ENCODE peak calls at places on chromosomes 3 and 15, in nine cellular contexts. E, U, R, G, J, L, D, Y and W are unnamed samples.

GRCh38 chr15:59739557-59740186 is 50.6 kb upstream of the BNIP2 start:
- DNase-seq in E (no peak), R (no peak), J (no peak), G (no peak), L (no peak), Y (no peak), U (no peak), D (no peak), W (no peak)

GRCh38 chr3:171933441-171933840 is 90.3 kb downstream of the TMEM212 start:
- DNase-seq in R (no peak), U (no peak), Y (no peak), L (no peak), E (no peak), J (no peak), D (no peak), G (no peak), W (no peak)

GRCh38 chr3:179451335-179452165 is at the start of gene GNB4:
- DNase-seq in J (peak; percentile 6), L (peak; percentile 68), R (peak; percentile 78), D (peak; percentile 79), U (peak; percentile 90), E (peak; percentile 52), Y (peak; percentile 31), G (peak; percentile 95), W (peak; percentile 86)

GRCh38 chr15:65767895-65768294 is 24.2 kb downstream of the DENND4A start:
- DNase-seq in Y (no peak), L (no peak), R (no peak), D (no peak), J (no peak), E (no peak), G (no peak), U (no peak), W (no peak)

GRCh38 chr3:179991877-179992276 is 44.9 kb downstream of the PEX5L start:
- DNase-seq in L (no peak), D (no peak), R (no peak), E (no peak), Y (no peak), U (peak; percentile 17), G (no peak), J (no peak), W (no peak)

GRCh38 chr3:114939920-114940319 is 207.2 kb downstream of the ZBTB20 start:
- DNase-seq in E (no peak), R (no peak), Y (no peak), J (no peak), L (peak; percentile 95), D (no peak), G (no peak), U (no peak), W (no peak)

GRCh38 chr3:46615976-46616375 is 3.7 kb downstream of the FAM240A start:
- DNase-seq in R (no peak), D (no peak), L (no peak), U (no peak), J (no peak), Y (no peak), G (no peak), E (no peak), W (no peak)

GRCh38 chr3:84108442-84108971 is 850.3 kb upstream of the CADM2 start:
- DNase-seq in R (no peak), Y (no peak), J (no peak), G (no peak), D (no peak), U (peak; percentile 7), E (peak; percentile 76), L (no peak), W (no peak)

GRCh38 chr3:50671331-50671730 is 3.4 kb upstream of the DOCK3 start:
- DNase-seq in Y (no peak), J (no peak), L (no peak), G (peak; percentile 83), E (no peak), U (peak; percentile 96), D (no peak), R (no peak), W (peak; percentile 61)

GRCh38 chr15:29558261-29558660 is 264.0 kb downstream of the TJP1 start:
- DNase-seq in J (no peak), G (no peak), Y (no peak), D (no peak), U (no peak), L (no peak), E (no peak), R (no peak), W (no peak)

GRCh38 chr3:32959370-32959769 is 7.9 kb downstream of the CCR4 start:
- DNase-seq in L (no peak), G (no peak), E (no peak), R (no peak), J (no peak), U (no peak), D (no peak), Y (no peak), W (no peak)

GRCh38 chr15:70051948-70052633 is 45.6 kb downstream of the TLE3 start:
- DNase-seq in E (no peak), U (no peak), Y (no peak), R (no peak), D (peak; percentile 8), G (no peak), J (no peak), L (no peak), W (no peak)

GRCh38 chr3:190886945-190887344 is 24.5 kb upstream of the GMNC start:
- DNase-seq in D (no peak), U (peak; percentile 40), J (no peak), R (no peak), Y (no peak), G (no peak), E (peak; percentile 22), L (no peak), W (no peak)

GRCh38 chr3:47613723-47614122 is 35.1 kb upstream of the CSPG5 start:
- DNase-seq in J (no peak), G (no peak), D (no peak), E (peak; percentile 70), L (no peak), Y (no peak), R (no peak), U (no peak), W (no peak)

GRCh38 chr3:43296565-43296964 is 10.2 kb downstream of the SNRK start:
- DNase-seq in R (peak; percentile 18), G (peak; percentile 30), Y (peak; percentile 40), D (no peak), E (no peak), L (no peak), J (peak; percentile 91), U (no peak), W (no peak)

GRCh38 chr3:125116311-125117069 is 60.7 kb upstream of the HEG1 start:
- DNase-seq in R (no peak), D (no peak), G (peak; percentile 84), Y (no peak), J (no peak), L (peak; percentile 10), U (peak; percentile 97), E (no peak), W (no peak)

GRCh38 chr3:167113466-167113865 is 266.6 kb downstream of the ZBBX start:
- DNase-seq in R (no peak), D (no peak), Y (no peak), J (no peak), G (no peak), U (no peak), L (peak; percentile 22), E (no peak), W (no peak)

GRCh38 chr3:185733980-185734724 is 90.7 kb downstream of the IGF2BP2 start:
- DNase-seq in R (no peak), U (peak; percentile 90), Y (no peak), E (peak; percentile 37), D (no peak), G (peak; percentile 74), J (no peak), L (peak; percentile 84), W (no peak)

GRCh38 chr3:185365281-185366211 is 2.6 kb downstream of the MAP3K13 start:
- DNase-seq in R (no peak), G (no peak), L (no peak), E (no peak), J (no peak), D (no peak), Y (no peak), U (no peak), W (no peak)

GRCh38 chr15:38062679-38063078 is 128.2 kb downstream of the TMCO5A start:
- DNase-seq in L (no peak), J (no peak), G (peak; percentile 29), R (no peak), Y (no peak), E (no peak), D (no peak), U (no peak), W (no peak)

GRCh38 chr15:52445553-52445952 is 83.1 kb downstream of the MYO5A start:
- DNase-seq in Y (no peak), E (no peak), L (no peak), G (no peak), D (no peak), R (no peak), J (no peak), U (no peak), W (peak; percentile 63)

GRCh38 chr3:5078151-5078550 is 43.9 kb upstream of the ARL8B start:
- DNase-seq in J (no peak), L (no peak), R (no peak), U (peak; percentile 76), G (no peak), D (no peak), Y (no peak), E (no peak), W (no peak)

GRCh38 chr3:51982838-51983577 is at the start of gene ACY1:
- DNase-seq in E (peak; percentile 83), G (peak; percentile 98), J (peak; percentile 22), R (peak; percentile 82), L (peak; percentile 26), U (peak; percentile 81), Y (peak; percentile 57), D (peak; percentile 88), W (peak; percentile 92)

GRCh38 chr3:134937256-134938023 is 142.4 kb downstream of the EPHB1 start:
- DNase-seq in L (peak; percentile 40), E (no peak), R (no peak), J (no peak), Y (no peak), U (peak; percentile 8), G (no peak), D (no peak), W (peak; percentile 25)

GRCh38 chr3:39443530-39443929 is 23.9 kb upstream of the MOBP start:
- DNase-seq in G (no peak), Y (no peak), U (no peak), E (no peak), R (no peak), L (no peak), D (no peak), J (no peak), W (no peak)

GRCh38 chr15:101773496-101774100 is 29.7 kb upstream of the OR4F6 start:
- DNase-seq in Y (no peak), E (no peak), G (no peak), D (no peak), R (no peak), J (no peak), U (peak; percentile 8), L (peak; percentile 6), W (no peak)

GRCh38 chr3:188257384-188257961 is 103.5 kb downstream of the LPP start:
- DNase-seq in R (no peak), Y (no peak), U (no peak), L (no peak), D (no peak), G (no peak), J (no peak), E (no peak), W (no peak)

GRCh38 chr3:142215111-142215510 is 10.3 kb downstream of the GK5 start:
- DNase-seq in J (no peak), E (no peak), D (no peak), Y (no peak), G (no peak), R (no peak), U (no peak), L (no peak), W (no peak)

GRCh38 chr3:52270252-52270754 is 8.1 kb downstream of the WDR82 start:
- DNase-seq in R (no peak), G (no peak), U (no peak), D (no peak), J (no peak), L (no peak), Y (no peak), E (no peak), W (no peak)

GRCh38 chr3:29694783-29695182 is 413.9 kb downstream of the RBMS3 start:
- DNase-seq in G (peak; percentile 73), D (no peak), R (no peak), U (peak; percentile 94), J (no peak), E (no peak), L (no peak), Y (no peak), W (no peak)

GRCh38 chr15:89912145-89912673 is 543 bp downstream of the ARPIN start:
- DNase-seq in G (peak; percentile 60), R (no peak), J (no peak), D (peak; percentile 31), E (no peak), U (peak; percentile 24), Y (no peak), L (no peak), W (peak; percentile 79)